ENCODE peak calls at places on chromosome 6, in seven cellular contexts. P, U, L, A, N, S and C are unnamed samples. For H3K36me3 and H3K27me3, the result is how much of the 10 kb centered on the place peaks cover.

GRCh38 chr6:42179956-42180335 is 6.8 kb downstream of the GUCA1A start:
- ATAC-seq in N (no peak), S (no peak), P (no peak), A (no peak), L (no peak), U (no peak), C (no peak)

GRCh38 chr6:92564393-92564792 is 855.0 kb downstream of the EPHA7 start:
- ATAC-seq in L (no peak), A (no peak), S (no peak), N (peak), P (no peak), U (no peak), C (no peak)

GRCh38 chr6:28137458-28138020 is 4.1 kb upstream of the ZKSCAN8 start:
- ATAC-seq in N (no peak), U (no peak), L (peak), A (no peak), P (peak), S (no peak), C (no peak)

GRCh38 chr6:77814119-77814518 is 161.3 kb downstream of the MEI4 start:
- ATAC-seq in S (no peak), A (no peak), P (no peak), U (no peak), L (no peak), N (no peak), C (no peak)

GRCh38 chr6:18431581-18431980 is 44.4 kb downstream of the RNF144B start:
- ATAC-seq in N (no peak), P (no peak), L (peak), A (no peak), U (no peak), S (no peak), C (peak)

GRCh38 chr6:113809818-113810217 is 47.3 kb upstream of the MARCKS start:
- ATAC-seq in P (no peak), A (peak), U (no peak), N (peak), S (no peak), L (no peak), C (peak)

GRCh38 chr6:131213501-131213990 is 78.3 kb downstream of the AKAP7 start:
- ATAC-seq in P (peak), L (peak), N (peak), U (no peak), A (no peak), S (no peak), C (no peak)

GRCh38 chr6:79469381-79470246 is 67.6 kb downstream of the LCA5 start:
- ATAC-seq in N (no peak), S (no peak), P (no peak), L (peak), U (no peak), A (no peak), C (no peak)

GRCh38 chr6:12537389-12537788 is 179.2 kb upstream of the PHACTR1 start:
- ATAC-seq in S (no peak), U (no peak), P (no peak), L (peak), N (no peak), A (peak), C (no peak)

GRCh38 chr6:135033238-135033637 is 21.4 kb downstream of the HBS1L start:
- ATAC-seq in S (no peak), N (no peak), P (no peak), A (peak), L (no peak), U (peak), C (no peak)

GRCh38 chr6:129733290-129733689 is 23.3 kb upstream of the ARHGAP18 start:
- ATAC-seq in P (peak), U (no peak), A (peak), S (peak), L (no peak), N (no peak), C (no peak)

GRCh38 chr6:42571611-42572342 is 7.9 kb downstream of the UBR2 start:
- ATAC-seq in N (no peak), L (no peak), S (no peak), P (no peak), A (no peak), U (no peak), C (no peak)

GRCh38 chr6:137850816-137851602 is 16.1 kb upstream of the TNFAIP3 start:
- ATAC-seq in U (no peak), N (no peak), P (no peak), L (no peak), S (no peak), A (no peak), C (no peak)

GRCh38 chr6:42009844-42010184 is 40.5 kb upstream of the TAF8 start:
- ATAC-seq in A (no peak), P (peak), L (peak), U (no peak), N (peak), S (no peak), C (no peak)

GRCh38 chr6:170285482-170285881 is 5.4 kb downstream of the DLL1 start:
- ATAC-seq in L (no peak), N (peak), S (no peak), P (no peak), A (no peak), U (no peak), C (no peak)

GRCh38 chr6:12485226-12485764 is 195.1 kb downstream of the EDN1 start:
- ATAC-seq in N (no peak), A (no peak), L (no peak), U (no peak), S (no peak), P (no peak), C (no peak)

GRCh38 chr6:132167966-132168365 is 216.8 kb upstream of the CCN2 start:
- ATAC-seq in N (no peak), S (no peak), A (no peak), L (no peak), P (no peak), U (peak), C (no peak)

GRCh38 chr6:45741437-45742166 is 274.1 kb downstream of the CLIC5 start:
- ATAC-seq in U (no peak), S (no peak), N (peak), P (no peak), A (peak), L (peak), C (peak)

GRCh38 chr6:90508753-90509152 is 78.1 kb downstream of the MAP3K7 start:
- ATAC-seq in P (peak), N (no peak), L (no peak), A (no peak), U (no peak), S (no peak), C (no peak)

GRCh38 chr6:30158475-30159025 is 2.5 kb downstream of the TRIM10 start:
- ATAC-seq in U (no peak), N (no peak), S (no peak), A (no peak), P (no peak), L (no peak), C (no peak)

GRCh38 chr6:157885211-157885788 is 62.3 kb downstream of the SNX9 start:
- ATAC-seq in U (no peak), S (no peak), N (peak), L (no peak), P (peak), A (peak), C (no peak)

GRCh38 chr6:165308926-165309731 is at the start of gene C6orf118:
- ATAC-seq in N (peak), A (peak), S (no peak), P (peak), L (peak), U (peak), C (peak)
- H3K4me3 ChIP-seq in N (peak), A (no peak), S (no peak), P (no peak), L (peak), U (no peak), C (peak)

DNA sequence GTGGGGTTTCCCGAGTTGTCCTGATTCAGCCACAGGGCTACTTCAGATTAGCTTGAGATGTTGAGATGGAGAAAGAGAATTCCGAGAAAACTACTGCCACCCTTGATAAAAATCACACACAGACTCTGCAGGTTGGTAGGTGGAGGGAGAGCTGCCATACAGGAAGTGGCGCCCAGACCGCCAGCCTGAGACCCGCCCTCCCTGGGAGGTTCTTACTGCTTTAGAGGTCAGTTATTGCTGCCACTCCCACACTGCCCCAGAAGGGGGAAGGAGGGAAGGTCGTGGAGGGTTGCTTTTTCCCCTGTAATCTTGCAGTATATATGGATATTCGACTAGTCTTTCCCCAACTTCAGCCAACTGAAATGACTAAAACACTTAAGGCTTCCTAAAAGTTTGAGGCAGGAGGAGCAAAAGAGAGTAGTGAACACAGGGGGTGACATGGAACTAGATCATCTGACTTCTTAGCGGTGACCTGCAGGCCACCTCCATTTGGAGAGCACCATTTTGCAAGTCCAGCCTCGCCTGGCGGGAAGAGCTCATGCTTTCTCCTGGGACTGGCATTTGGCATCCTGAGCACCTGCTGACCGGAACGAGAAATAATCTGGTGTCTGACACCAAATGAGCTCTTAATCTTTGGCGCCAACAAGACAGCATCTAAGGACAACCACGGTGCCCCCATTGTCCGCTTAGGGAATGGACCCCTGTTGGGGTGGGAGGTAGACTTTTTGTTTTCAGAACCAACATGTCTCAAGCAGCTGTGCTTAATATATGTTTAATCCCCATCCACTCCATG is 35.7 kb upstream of the SLC22A1 start:
- ATAC-seq in L (peak), S (no peak), U (no peak), A (no peak), P (no peak), N (no peak), C (no peak)
- H3K36me3 ChIP-seq in L (half or more), S (under half), U (under half), A (under half), P (half or more), N (under half), C (under half)

GRCh38 chr6:166169549-166170421 is 2.1 kb upstream of the TBXT start:
- ATAC-seq in S (no peak), U (no peak), L (no peak), A (no peak), P (no peak), N (no peak), C (no peak)

GRCh38 chr6:166174031-166174430 is 6.4 kb upstream of the TBXT start:
- ATAC-seq in N (no peak), S (no peak), A (no peak), U (no peak), L (no peak), P (peak), C (no peak)

GRCh38 chr6:166172546-166172945 is 4.9 kb upstream of the TBXT start:
- ATAC-seq in U (no peak), N (no peak), S (no peak), P (no peak), L (no peak), A (no peak), C (no peak)

GRCh38 chr6:166176106-166176505 is 8.5 kb upstream of the TBXT start:
- ATAC-seq in L (no peak), S (no peak), U (no peak), A (no peak), P (no peak), N (no peak), C (no peak)

GRCh38 chr6:166173292-166173951 is 5.8 kb upstream of the TBXT start:
- ATAC-seq in S (peak), N (no peak), U (peak), A (peak), L (peak), P (peak), C (no peak)
- H3K27me3 ChIP-seq in S (under half), N (half or more), U (under half), A (under half), L (half or more), P (under half), C (half or more)

GRCh38 chr6:14286634-14287428 is 169.3 kb downstream of the CD83 start:
- ATAC-seq in L (no peak), A (no peak), P (no peak), S (peak), U (no peak), N (no peak), C (no peak)
- H3K4me3 ChIP-seq in L (no peak), A (no peak), P (no peak), S (peak), U (no peak), N (no peak), C (no peak)

GRCh38 chr6:24868765-24869164 is 67.0 kb downstream of the RIPOR2 start:
- ATAC-seq in A (no peak), U (no peak), N (no peak), S (no peak), L (no peak), P (no peak), C (no peak)
- H3K36me3 ChIP-seq in A (under half), U (under half), N (under half), S (under half), L (under half), P (under half), C (under half)

GRCh38 chr6:43689421-43689820 is 1.8 kb upstream of the MRPS18A start:
- ATAC-seq in A (no peak), U (no peak), P (no peak), S (no peak), L (no peak), N (no peak), C (no peak)
- H3K27me3 ChIP-seq in A (under half), U (under half), P (under half), S (under half), L (under half), N (under half), C (under half)